ENCODE peak calls at places on chromosomes 7 and 10, in seven cellular contexts. L, D, N, H, M, K and Z are unnamed samples.

GRCh38 chr7:128774921-128775320 is 673 bp downstream of the OPN1SW start:
- DNase-seq in L (no peak), D (no peak), N (no peak), H (no peak), M (no peak), K (no peak), Z (no peak)

GRCh38 chr7:149776305-149776704 is 2.9 kb upstream of the ZNF467 start:
- DNase-seq in L (no peak), D (no peak), N (no peak), H (no peak), M (no peak), K (no peak), Z (no peak)

GRCh38 chr10:6033954-6034353 is 28.2 kb downstream of the IL2RA start:
- DNase-seq in L (peak; percentile 68), D (no peak), N (no peak), H (no peak), M (no peak), K (no peak), Z (no peak)

GRCh38 chr7:107773027-107773426 is 29.1 kb downstream of the CBLL1 start:
- DNase-seq in L (no peak), D (no peak), N (no peak), H (no peak), M (no peak), K (no peak), Z (no peak)

GRCh38 chr10:103636492-103636891 is 143.0 kb downstream of the NEURL1 start:
- DNase-seq in L (peak; percentile 31), D (no peak), N (no peak), H (no peak), M (no peak), K (no peak), Z (no peak)

GRCh38 chr7:34675749-34676374 is 17.8 kb downstream of the NPSR1 start:
- DNase-seq in L (peak; percentile 7), D (peak; percentile 7), N (peak; percentile 38), H (no peak), M (peak; percentile 21), K (no peak), Z (peak; percentile 37)

GRCh38 chr7:132488634-132489302 is 87.5 kb downstream of the PLXNA4 start:
- DNase-seq in L (peak; percentile 84), D (peak; percentile 46), N (no peak), H (no peak), M (no peak), K (no peak), Z (no peak)

GRCh38 chr10:32056136-32057040 is at the start of gene KIF5B:
- DNase-seq in L (peak; percentile 80), D (peak; percentile 82), N (peak; percentile 88), H (peak; percentile 93), M (peak; percentile 92), K (no peak), Z (peak; percentile 94)

GRCh38 chr10:75717126-75717916 is 285.9 kb downstream of the LRMDA start:
- DNase-seq in L (peak; percentile 18), D (no peak), N (peak; percentile 17), H (no peak), M (no peak), K (no peak), Z (no peak)

GRCh38 chr10:102267748-102268147 is 22.4 kb downstream of the GBF1 start:
- DNase-seq in L (peak; percentile 82), D (peak; percentile 69), N (peak; percentile 72), H (no peak), M (no peak), K (no peak), Z (no peak)

GRCh38 chr10:126639084-126639483 is 31.4 kb downstream of the C10orf90 start:
- DNase-seq in L (no peak), D (no peak), N (no peak), H (no peak), M (no peak), K (no peak), Z (no peak)

GRCh38 chr7:117411539-117411938 is 15.8 kb downstream of the ASZ1 start:
- DNase-seq in L (no peak), D (no peak), N (no peak), H (no peak), M (no peak), K (no peak), Z (no peak)

GRCh38 chr7:87344446-87344845 is 1.0 kb upstream of the CROT start:
- DNase-seq in L (no peak), D (peak; percentile 19), N (peak; percentile 24), H (no peak), M (peak; percentile 20), K (no peak), Z (peak; percentile 16)

GRCh38 chr7:88523645-88524044 is 217.0 kb upstream of the STEAP4 start:
- DNase-seq in L (no peak), D (no peak), N (no peak), H (no peak), M (no peak), K (no peak), Z (no peak)
- H3K4me3 ChIP-seq in L (no peak overlapping the region), D (no peak overlapping the region), N (no peak overlapping the region), H (no peak overlapping the region), M (no peak overlapping the region), K (no peak overlapping the region), Z (no peak overlapping the region)

GRCh38 chr7:54546081-54546985 is 4.2 kb downstream of the VSTM2A start:
- DNase-seq in L (no peak), D (no peak), N (no peak), H (no peak), M (no peak), K (no peak), Z (peak; percentile 1)
- H3K4me3 ChIP-seq in L (no peak overlapping the region), D (no peak overlapping the region), N (no peak overlapping the region), H (peak overlapping the region; percentile 22), M (no peak overlapping the region), K (peak overlapping the region; percentile 30), Z (no peak overlapping the region)

GRCh38 chr10:101138788-101139420 is 7.8 kb downstream of the TLX1 start:
- DNase-seq in L (no peak), D (no peak), N (no peak), H (no peak), M (no peak), K (no peak), Z (no peak)

GRCh38 chr10:101137271-101137670 is 6.2 kb downstream of the TLX1 start:
- DNase-seq in L (no peak), D (no peak), N (no peak), H (no peak), M (no peak), K (no peak), Z (no peak)

GRCh38 chr10:101140084-101140949 is 9.2 kb downstream of the TLX1 start:
- DNase-seq in L (no peak), D (no peak), N (no peak), H (no peak), M (no peak), K (no peak), Z (no peak)

GRCh38 chr10:101140950-101141621 is 10.0 kb downstream of the TLX1 start:
- DNase-seq in L (no peak), D (no peak), N (no peak), H (no peak), M (no peak), K (no peak), Z (no peak)

DNA sequence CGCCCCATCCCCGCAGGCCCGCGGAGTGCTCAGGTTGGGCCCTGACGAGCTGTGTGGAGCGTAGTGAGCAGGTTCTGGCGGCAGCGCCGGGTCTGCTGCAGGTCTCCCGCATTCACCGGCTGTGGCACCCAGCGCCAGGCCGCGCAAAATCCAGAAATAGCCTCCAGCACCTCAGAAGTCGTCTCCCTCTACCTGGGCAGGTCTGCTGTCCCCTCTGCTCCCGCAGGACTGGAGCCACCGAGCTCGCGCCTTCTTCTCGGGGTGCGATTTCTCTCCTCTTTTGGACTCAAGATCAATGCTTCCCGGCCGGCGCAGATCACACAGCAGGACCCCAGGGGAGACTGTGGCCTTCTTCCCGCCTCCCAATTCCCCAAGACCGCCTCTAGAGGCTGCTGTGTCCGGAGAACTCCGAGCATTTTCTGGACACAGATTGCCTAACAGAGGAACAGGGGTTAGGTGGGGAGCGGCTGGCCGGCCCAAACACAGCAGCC is 8.4 kb downstream of the TLX1 start:
- DNase-seq in L (no peak), D (no peak), N (no peak), H (no peak), M (no peak), K (no peak), Z (no peak)
- H3K4me3 ChIP-seq in L (no peak overlapping the region), D (no peak overlapping the region), N (no peak overlapping the region), H (no peak overlapping the region), M (no peak overlapping the region), K (no peak overlapping the region), Z (no peak overlapping the region)

GRCh38 chr10:122018951-122019413 is 30.0 kb downstream of the TACC2 start:
- DNase-seq in L (no peak), D (no peak), N (no peak), H (no peak), M (no peak), K (no peak), Z (no peak)
- H3K4me3 ChIP-seq in L (no peak overlapping the region), D (no peak overlapping the region), N (no peak overlapping the region), H (no peak overlapping the region), M (no peak overlapping the region), K (no peak overlapping the region), Z (no peak overlapping the region)